ENCODE peak calls at places on chromosomes 4 and X, in nine cellular contexts. One of them, this sample, is unnamed.

GRCh38 chrX:71439420-71439819 is 73.3 kb downstream of the TAF1 start:
- DNase-seq in mammary epithelial cell: no peak
- DNase-seq in GM12878: no peak
- DNase-seq in K562: no peak
- DNase-seq in activated B cell treated with CpG ODN at 0.5 μM for 24 hours: no peak
- DNase-seq in esophagus squamous epithelium: no peak
- DNase-seq in stomach: no peak
- DNase-seq in foreskin fibroblast: no peak
- DNase-seq in cardiac fibroblast: no peak
- DNase-seq in this sample: no peak

GRCh38 chr4:97786306-97786920 is 356.9 kb downstream of the STPG2 start:
- DNase-seq in mammary epithelial cell: no peak
- DNase-seq in GM12878: no peak
- DNase-seq in K562: no peak
- DNase-seq in activated B cell treated with CpG ODN at 0.5 μM for 24 hours: no peak
- DNase-seq in esophagus squamous epithelium: no peak
- DNase-seq in stomach: no peak
- DNase-seq in foreskin fibroblast: no peak
- DNase-seq in cardiac fibroblast: no peak
- DNase-seq in this sample: no peak

GRCh38 chr4:60562353-60562752 is 637.8 kb upstream of the ADGRL3 start:
- DNase-seq in mammary epithelial cell: no peak
- DNase-seq in GM12878: no peak
- DNase-seq in K562: no peak
- DNase-seq in activated B cell treated with CpG ODN at 0.5 μM for 24 hours: no peak
- DNase-seq in esophagus squamous epithelium: no peak
- DNase-seq in stomach: no peak
- DNase-seq in foreskin fibroblast: no peak
- DNase-seq in cardiac fibroblast: no peak
- DNase-seq in this sample: no peak

GRCh38 chr4:40363382-40363920 is 28.3 kb downstream of the CHRNA9 start:
- DNase-seq in mammary epithelial cell: no peak
- DNase-seq in GM12878: no peak
- DNase-seq in K562: no peak
- DNase-seq in activated B cell treated with CpG ODN at 0.5 μM for 24 hours: no peak
- DNase-seq in esophagus squamous epithelium: no peak
- DNase-seq in stomach: peak
- DNase-seq in foreskin fibroblast: no peak
- DNase-seq in cardiac fibroblast: no peak
- DNase-seq in this sample: no peak

GRCh38 chrX:53171356-53171755 is 53.7 kb downstream of the KDM5C start:
- DNase-seq in mammary epithelial cell: no peak
- DNase-seq in GM12878: no peak
- DNase-seq in K562: peak
- DNase-seq in activated B cell treated with CpG ODN at 0.5 μM for 24 hours: no peak
- DNase-seq in esophagus squamous epithelium: no peak
- DNase-seq in stomach: no peak
- DNase-seq in foreskin fibroblast: no peak
- DNase-seq in cardiac fibroblast: no peak
- DNase-seq in this sample: no peak

GRCh38 chrX:129779747-129780146 is at the start of gene SASH3:
- DNase-seq in mammary epithelial cell: no peak
- DNase-seq in GM12878: no peak
- DNase-seq in K562: no peak
- DNase-seq in activated B cell treated with CpG ODN at 0.5 μM for 24 hours: peak
- DNase-seq in esophagus squamous epithelium: peak
- DNase-seq in stomach: peak
- DNase-seq in foreskin fibroblast: no peak
- DNase-seq in cardiac fibroblast: no peak
- DNase-seq in this sample: no peak

GRCh38 chr4:147596377-147596776 is 20.8 kb upstream of the TMEM184C start:
- DNase-seq in mammary epithelial cell: peak
- DNase-seq in GM12878: no peak
- DNase-seq in K562: no peak
- DNase-seq in activated B cell treated with CpG ODN at 0.5 μM for 24 hours: no peak
- DNase-seq in esophagus squamous epithelium: no peak
- DNase-seq in stomach: no peak
- DNase-seq in foreskin fibroblast: peak
- DNase-seq in cardiac fibroblast: no peak
- DNase-seq in this sample: no peak

GRCh38 chr4:40682298-40683101 is 52.8 kb upstream of the RBM47 start:
- DNase-seq in mammary epithelial cell: no peak
- DNase-seq in GM12878: no peak
- DNase-seq in K562: no peak
- DNase-seq in activated B cell treated with CpG ODN at 0.5 μM for 24 hours: no peak
- DNase-seq in esophagus squamous epithelium: no peak
- DNase-seq in stomach: peak
- DNase-seq in foreskin fibroblast: no peak
- DNase-seq in cardiac fibroblast: no peak
- DNase-seq in this sample: no peak

GRCh38 chr4:151356510-151356909 is 31.1 kb upstream of the SH3D19 start:
- DNase-seq in mammary epithelial cell: peak
- DNase-seq in GM12878: no peak
- DNase-seq in K562: no peak
- DNase-seq in activated B cell treated with CpG ODN at 0.5 μM for 24 hours: no peak
- DNase-seq in esophagus squamous epithelium: no peak
- DNase-seq in stomach: no peak
- DNase-seq in foreskin fibroblast: peak
- DNase-seq in cardiac fibroblast: no peak
- DNase-seq in this sample: no peak

GRCh38 chrX:133666256-133666655 is 251.0 kb upstream of the GPC4 start:
- DNase-seq in mammary epithelial cell: no peak
- DNase-seq in GM12878: no peak
- DNase-seq in K562: no peak
- DNase-seq in activated B cell treated with CpG ODN at 0.5 μM for 24 hours: no peak
- DNase-seq in esophagus squamous epithelium: no peak
- DNase-seq in stomach: no peak
- DNase-seq in foreskin fibroblast: no peak
- DNase-seq in cardiac fibroblast: no peak
- DNase-seq in this sample: no peak

GRCh38 chrX:133668225-133668931 is 253.1 kb upstream of the GPC4 start:
- DNase-seq in mammary epithelial cell: peak
- DNase-seq in GM12878: no peak
- DNase-seq in K562: no peak
- DNase-seq in activated B cell treated with CpG ODN at 0.5 μM for 24 hours: no peak
- DNase-seq in esophagus squamous epithelium: no peak
- DNase-seq in stomach: no peak
- DNase-seq in foreskin fibroblast: peak
- DNase-seq in cardiac fibroblast: no peak
- DNase-seq in this sample: no peak

GRCh38 chrX:133674726-133675470 is 259.6 kb upstream of the GPC4 start:
- DNase-seq in mammary epithelial cell: peak
- DNase-seq in GM12878: no peak
- DNase-seq in K562: no peak
- DNase-seq in activated B cell treated with CpG ODN at 0.5 μM for 24 hours: no peak
- DNase-seq in esophagus squamous epithelium: no peak
- DNase-seq in stomach: peak
- DNase-seq in foreskin fibroblast: no peak
- DNase-seq in cardiac fibroblast: no peak
- DNase-seq in this sample: no peak

DNA sequence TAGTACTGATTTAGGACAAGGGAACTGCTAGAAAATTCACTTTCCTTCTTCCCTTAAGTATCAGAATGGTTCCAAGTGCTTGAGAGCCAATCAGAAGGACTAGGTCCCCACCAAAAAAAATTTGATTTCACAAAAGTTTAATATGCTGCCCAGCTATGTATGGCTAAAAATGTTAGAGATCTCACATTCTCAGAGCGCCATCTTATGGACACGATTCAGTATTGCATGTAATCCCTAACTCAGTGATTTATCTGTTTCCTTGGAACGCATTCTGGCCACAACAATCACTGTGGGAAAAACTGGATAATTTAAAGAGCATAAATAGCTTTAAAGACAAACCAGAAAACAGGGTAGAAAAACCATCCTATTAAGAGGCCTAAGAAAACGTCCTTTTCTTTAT is 255.1 kb upstream of the GPC4 start:
- DNase-seq in mammary epithelial cell: peak
- DNase-seq in GM12878: peak
- DNase-seq in K562: peak
- DNase-seq in activated B cell treated with CpG ODN at 0.5 μM for 24 hours: no peak
- DNase-seq in esophagus squamous epithelium: no peak
- DNase-seq in stomach: no peak
- DNase-seq in foreskin fibroblast: peak
- DNase-seq in cardiac fibroblast: peak
- DNase-seq in this sample: no peak
- TF ChIP-seq CTCF in mammary epithelial cell: peak
- TF ChIP-seq CTCF in GM12878: peak
- TF ChIP-seq CTCF in K562: peak
- TF ChIP-seq CTCF in activated B cell treated with CpG ODN at 0.5 μM for 24 hours: no peak
- TF ChIP-seq CTCF in esophagus squamous epithelium: peak
- TF ChIP-seq CTCF in stomach: peak
- TF ChIP-seq CTCF in foreskin fibroblast: peak
- TF ChIP-seq CTCF in cardiac fibroblast: peak
- TF ChIP-seq CTCF in this sample: peak

DNA sequence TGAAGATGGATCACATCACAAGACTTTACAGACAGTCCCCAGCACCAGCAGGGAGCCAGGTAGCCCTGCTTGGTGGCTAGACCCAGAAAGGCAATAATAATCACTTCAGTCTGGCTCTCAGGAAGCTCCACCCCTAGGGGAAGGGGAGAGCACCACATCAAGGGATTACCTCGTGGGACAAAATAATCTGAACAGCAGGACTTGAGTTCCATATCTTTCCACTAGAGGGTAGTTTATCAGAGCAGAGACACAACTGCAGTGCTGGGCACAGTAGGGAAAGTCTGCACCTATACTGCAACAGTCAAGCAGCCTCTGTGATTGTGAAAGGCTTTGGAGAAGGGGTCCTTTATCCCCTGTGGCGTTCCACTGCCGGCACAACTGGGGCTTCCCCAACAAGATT is 547.0 kb upstream of the POU3F4 start:
- DNase-seq in mammary epithelial cell: no peak
- DNase-seq in GM12878: no peak
- DNase-seq in K562: no peak
- DNase-seq in activated B cell treated with CpG ODN at 0.5 μM for 24 hours: no peak
- DNase-seq in esophagus squamous epithelium: no peak
- DNase-seq in stomach: no peak
- DNase-seq in foreskin fibroblast: no peak
- DNase-seq in cardiac fibroblast: no peak
- DNase-seq in this sample: no peak
- TF ChIP-seq CTCF in mammary epithelial cell: peak
- TF ChIP-seq CTCF in GM12878: no peak
- TF ChIP-seq CTCF in K562: no peak
- TF ChIP-seq CTCF in activated B cell treated with CpG ODN at 0.5 μM for 24 hours: no peak
- TF ChIP-seq CTCF in esophagus squamous epithelium: no peak
- TF ChIP-seq CTCF in stomach: no peak
- TF ChIP-seq CTCF in foreskin fibroblast: no peak
- TF ChIP-seq CTCF in cardiac fibroblast: no peak
- TF ChIP-seq CTCF in this sample: no peak

DNA sequence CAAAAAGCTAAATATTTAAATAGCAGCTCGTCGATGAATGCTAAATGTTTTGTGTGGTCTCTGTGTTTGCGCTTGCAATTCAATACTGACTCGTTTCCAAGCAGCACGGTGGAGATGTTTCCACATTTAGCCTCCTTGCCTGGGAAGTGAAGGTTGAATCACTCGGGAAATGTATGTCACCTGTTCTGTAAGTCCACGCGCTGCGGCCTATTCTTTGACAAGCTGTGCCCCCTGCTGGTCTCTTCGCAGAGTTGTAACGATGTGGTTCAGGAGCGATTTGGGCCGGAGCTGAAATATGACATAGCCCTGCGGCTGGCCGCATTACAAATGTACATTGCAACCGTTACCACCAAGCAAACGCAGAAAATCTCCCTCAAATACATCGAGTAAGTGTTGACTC is 89.6 kb upstream of the PRPS2 start:
- DNase-seq in mammary epithelial cell: peak
- DNase-seq in GM12878: peak
- DNase-seq in K562: peak
- DNase-seq in activated B cell treated with CpG ODN at 0.5 μM for 24 hours: no peak
- DNase-seq in esophagus squamous epithelium: no peak
- DNase-seq in stomach: peak
- DNase-seq in foreskin fibroblast: peak
- DNase-seq in cardiac fibroblast: peak
- DNase-seq in this sample: no peak
- TF ChIP-seq CTCF in mammary epithelial cell: peak
- TF ChIP-seq CTCF in GM12878: peak
- TF ChIP-seq CTCF in K562: peak
- TF ChIP-seq CTCF in activated B cell treated with CpG ODN at 0.5 μM for 24 hours: no peak
- TF ChIP-seq CTCF in esophagus squamous epithelium: peak
- TF ChIP-seq CTCF in stomach: peak
- TF ChIP-seq CTCF in foreskin fibroblast: peak
- TF ChIP-seq CTCF in cardiac fibroblast: peak
- TF ChIP-seq CTCF in this sample: peak

GRCh38 chrX:45513042-45513441 is 312.4 kb upstream of the DIPK2B start:
- DNase-seq in mammary epithelial cell: no peak
- DNase-seq in GM12878: no peak
- DNase-seq in K562: no peak
- DNase-seq in activated B cell treated with CpG ODN at 0.5 μM for 24 hours: no peak
- DNase-seq in esophagus squamous epithelium: no peak
- DNase-seq in stomach: no peak
- DNase-seq in foreskin fibroblast: no peak
- DNase-seq in cardiac fibroblast: no peak
- DNase-seq in this sample: no peak

GRCh38 chrX:45518552-45518951 is 317.9 kb upstream of the DIPK2B start:
- DNase-seq in mammary epithelial cell: no peak
- DNase-seq in GM12878: no peak
- DNase-seq in K562: no peak
- DNase-seq in activated B cell treated with CpG ODN at 0.5 μM for 24 hours: no peak
- DNase-seq in esophagus squamous epithelium: no peak
- DNase-seq in stomach: no peak
- DNase-seq in foreskin fibroblast: peak
- DNase-seq in cardiac fibroblast: no peak
- DNase-seq in this sample: no peak

GRCh38 chrX:45517090-45517973 is 316.7 kb upstream of the DIPK2B start:
- DNase-seq in mammary epithelial cell: peak
- DNase-seq in GM12878: no peak
- DNase-seq in K562: no peak
- DNase-seq in activated B cell treated with CpG ODN at 0.5 μM for 24 hours: no peak
- DNase-seq in esophagus squamous epithelium: no peak
- DNase-seq in stomach: no peak
- DNase-seq in foreskin fibroblast: peak
- DNase-seq in cardiac fibroblast: peak
- DNase-seq in this sample: no peak

DNA sequence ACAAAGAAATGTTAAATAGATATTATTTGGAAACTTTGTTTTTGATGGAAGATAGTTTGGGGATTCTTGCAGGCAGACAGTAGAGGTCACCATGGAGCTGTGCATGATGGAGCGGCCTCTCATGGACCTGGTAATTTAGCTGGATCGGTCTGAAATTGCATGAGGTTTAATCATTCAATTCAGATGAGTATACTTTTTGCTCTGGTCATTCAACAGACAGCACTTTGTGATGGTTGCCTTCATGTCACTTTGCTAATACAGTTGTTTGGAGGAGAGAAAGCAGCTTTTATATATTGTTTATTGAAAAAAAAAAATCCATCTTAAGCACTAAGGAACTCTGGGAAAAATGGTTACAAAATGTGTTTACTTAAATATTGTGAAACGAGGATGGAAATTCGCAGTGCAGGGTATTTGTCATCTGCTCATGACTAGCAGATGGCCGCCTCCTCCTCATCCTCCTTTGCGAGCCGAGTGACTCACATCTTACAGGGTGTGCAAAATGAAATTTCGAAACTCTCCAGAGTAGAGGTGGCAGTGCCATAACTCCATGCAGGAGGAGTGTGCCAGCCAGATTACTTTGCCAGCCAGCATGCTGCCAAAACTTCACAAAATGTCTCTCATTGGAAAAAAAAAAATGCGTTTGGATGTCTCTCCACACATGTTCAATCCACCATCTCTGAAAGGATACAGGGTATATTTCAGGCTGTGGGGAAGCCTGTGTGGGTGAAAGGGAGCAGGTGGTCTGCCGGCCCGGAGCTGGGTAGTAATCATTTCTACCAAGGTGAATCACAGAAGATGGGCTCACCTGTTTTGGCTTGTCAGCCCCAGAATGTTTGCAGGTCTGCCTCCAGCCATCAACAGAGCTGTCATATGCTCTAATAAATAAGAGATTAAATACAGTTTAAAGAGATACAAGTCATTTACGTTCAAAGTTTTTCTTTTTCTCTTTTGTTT is 314.9 kb upstream of the DIPK2B start:
- DNase-seq in mammary epithelial cell: peak
- DNase-seq in GM12878: no peak
- DNase-seq in K562: peak
- DNase-seq in activated B cell treated with CpG ODN at 0.5 μM for 24 hours: no peak
- DNase-seq in esophagus squamous epithelium: no peak
- DNase-seq in stomach: peak
- DNase-seq in foreskin fibroblast: peak
- DNase-seq in cardiac fibroblast: peak
- DNase-seq in this sample: no peak
- TF ChIP-seq CTCF in mammary epithelial cell: peak
- TF ChIP-seq CTCF in GM12878: peak
- TF ChIP-seq CTCF in K562: peak
- TF ChIP-seq CTCF in activated B cell treated with CpG ODN at 0.5 μM for 24 hours: no peak
- TF ChIP-seq CTCF in esophagus squamous epithelium: no peak
- TF ChIP-seq CTCF in stomach: peak
- TF ChIP-seq CTCF in foreskin fibroblast: peak
- TF ChIP-seq CTCF in cardiac fibroblast: peak
- TF ChIP-seq CTCF in this sample: no peak

This sample was measured in mesothelial cell of epicardium.